ENCODE peak calls at places on chromosomes 16 and 17, in nine cellular contexts. Y is neural progenitor cell, R is Panc1, X is WERI-Rb-1, B is transverse colon, J is suprapubic skin, C is left ventricle myocardium inferior, D is right cardiac atrium, F is IMR-90. W is an unnamed sample. For H3K9me3, the result is how much of the 10 kb centered on the place peaks cover.

GRCh38 chr17:38885728-38886642 is 16.1 kb downstream of the LASP1 start:
- DNase-seq in Y (peak), R (no peak), X (peak), B (no peak), J (no peak), C (no peak), D (peak), F (peak), W (no peak)

GRCh38 chr17:10198509-10199249 is at the start of gene GAS7:
- DNase-seq in Y (peak), R (no peak), X (peak), B (peak), J (peak), C (peak), D (peak), F (peak), W (peak)

GRCh38 chr16:27330542-27330941 is 16.8 kb downstream of the IL4R start:
- DNase-seq in Y (no peak), R (no peak), X (no peak), B (peak), J (peak), C (peak), D (peak), F (peak), W (peak)

GRCh38 chr17:68378202-68379149 is 78.8 kb downstream of the WIPI1 start:
- DNase-seq in Y (peak), R (no peak), X (no peak), B (peak), J (peak), C (peak), D (peak), F (peak), W (peak)

GRCh38 chr16:77220427-77220826 is 21.2 kb downstream of the SYCE1L start:
- DNase-seq in Y (no peak), R (no peak), X (no peak), B (no peak), J (no peak), C (no peak), D (no peak), F (no peak), W (no peak)

GRCh38 chr16:83344014-83344413 is 463.8 kb upstream of the HSBP1 start:
- DNase-seq in Y (no peak), R (no peak), X (no peak), B (no peak), J (no peak), C (no peak), D (no peak), F (peak), W (no peak)

GRCh38 chr16:57531635-57532220 is 4.6 kb downstream of the CCDC102A start:
- DNase-seq in Y (no peak), R (no peak), X (peak), B (no peak), J (peak), C (no peak), D (peak), F (no peak), W (no peak)

GRCh38 chr17:61218438-61218837 is 181.2 kb upstream of the TBX2 start:
- DNase-seq in Y (no peak), R (peak), X (no peak), B (no peak), J (no peak), C (no peak), D (no peak), F (peak), W (no peak)

GRCh38 chr16:48146710-48147109 is 9.1 kb downstream of the ABCC12 start:
- DNase-seq in Y (no peak), R (no peak), X (no peak), B (no peak), J (peak), C (no peak), D (no peak), F (no peak), W (no peak)

GRCh38 chr16:84314814-84315213 is 20.1 kb downstream of the WFDC1 start:
- DNase-seq in Y (no peak), R (no peak), X (no peak), B (no peak), J (no peak), C (no peak), D (no peak), F (peak), W (no peak)

GRCh38 chr17:17752822-17753448 is 71.7 kb downstream of the RAI1 start:
- DNase-seq in Y (no peak), R (no peak), X (no peak), B (no peak), J (no peak), C (no peak), D (no peak), F (no peak), W (no peak)

GRCh38 chr17:50201226-50201854 is at the start of gene COL1A1:
- DNase-seq in Y (peak), R (no peak), X (no peak), B (peak), J (peak), C (peak), D (peak), F (peak), W (no peak)

GRCh38 chr16:47069841-47070584 is 73.7 kb downstream of the NETO2 start:
- DNase-seq in Y (no peak), R (no peak), X (no peak), B (no peak), J (no peak), C (no peak), D (no peak), F (no peak), W (no peak)

GRCh38 chr16:23889189-23889588 is 53.4 kb downstream of the PRKCB start:
- DNase-seq in Y (no peak), R (no peak), X (no peak), B (no peak), J (no peak), C (no peak), D (no peak), F (no peak), W (no peak)

GRCh38 chr17:45035848-45036247 is 15.6 kb downstream of the DCAKD start:
- DNase-seq in Y (no peak), R (no peak), X (no peak), B (no peak), J (no peak), C (no peak), D (no peak), F (no peak), W (no peak)

GRCh38 chr17:77839324-77840155 is 119.0 kb upstream of the TNRC6C start:
- DNase-seq in Y (no peak), R (no peak), X (no peak), B (peak), J (no peak), C (peak), D (no peak), F (no peak), W (no peak)

GRCh38 chr17:73594025-73594424 is 50.2 kb downstream of the SDK2 start:
- DNase-seq in Y (peak), R (no peak), X (no peak), B (no peak), J (no peak), C (no peak), D (no peak), F (no peak), W (no peak)

GRCh38 chr17:81537343-81537855 is 9.2 kb downstream of the FSCN2 start:
- DNase-seq in Y (peak), R (no peak), X (peak), B (peak), J (no peak), C (no peak), D (peak), F (no peak), W (peak)

GRCh38 chr17:42519546-42520444 is 16.2 kb upstream of the NAGLU start:
- DNase-seq in Y (peak), R (peak), X (no peak), B (peak), J (peak), C (peak), D (peak), F (peak), W (peak)

GRCh38 chr17:76272541-76273434 is 7.6 kb downstream of the UBALD2 start:
- DNase-seq in Y (no peak), R (no peak), X (no peak), B (no peak), J (no peak), C (no peak), D (peak), F (no peak), W (peak)

DNA sequence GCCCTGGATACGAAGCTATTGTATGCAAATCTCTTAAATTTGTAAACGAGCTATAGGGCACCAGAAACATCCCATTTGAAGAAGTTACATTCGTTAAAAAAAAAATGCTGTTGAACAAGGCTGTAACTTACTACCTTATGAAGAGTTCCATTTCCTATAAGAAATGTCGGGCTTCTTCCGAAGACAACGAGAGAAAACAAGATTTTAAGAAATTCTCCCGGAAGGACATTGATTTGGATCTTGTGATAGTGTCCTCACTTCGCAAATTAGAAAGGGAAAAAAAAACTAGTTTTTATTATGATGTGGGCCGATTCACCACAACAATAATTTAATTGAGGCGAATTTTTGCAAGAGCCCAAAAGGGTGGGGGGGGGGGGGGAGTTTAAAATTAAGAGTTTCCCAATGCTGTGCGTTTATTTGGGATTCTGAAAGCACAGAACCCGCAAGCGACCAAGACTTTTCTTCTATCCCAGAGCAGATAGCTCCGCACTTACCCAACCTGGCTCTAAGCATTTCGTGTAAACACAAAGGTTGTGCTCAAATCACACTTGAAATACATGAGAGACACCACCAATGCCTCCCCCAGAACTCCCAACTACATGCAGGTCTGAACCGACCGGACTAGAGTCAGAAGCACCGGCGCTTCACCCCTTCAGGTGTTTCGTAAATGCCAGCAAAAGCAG is 1.4 kb upstream of the SOX9 start:
- DNase-seq in Y (no peak), R (no peak), X (no peak), B (no peak), J (no peak), C (no peak), D (no peak), F (no peak), W (no peak)
- H3K9me3 ChIP-seq in Y (under half), R (under half), X (under half), B (under half), J (under half), C (under half), D (under half), F (under half), W (under half)

GRCh38 chr16:88816736-88817535 is 5.2 kb upstream of the APRT start:
- DNase-seq in Y (no peak), R (no peak), X (no peak), B (no peak), J (no peak), C (no peak), D (no peak), F (no peak), W (no peak)
- H3K9me3 ChIP-seq in Y (under half), R (under half), X (under half), B (under half), J (under half), C (under half), D (under half), F (under half), W (under half)

GRCh38 chr17:36999475-36999874 is 50.7 kb downstream of the AATF start:
- DNase-seq in Y (no peak), R (no peak), X (no peak), B (no peak), J (no peak), C (no peak), D (no peak), F (no peak), W (no peak)
- H3K9me3 ChIP-seq in Y (under half), R (under half), X (under half), B (under half), J (under half), C (under half), D (under half), F (under half), W (under half)

GRCh38 chr17:82948081-82948511 is 108.3 kb upstream of the ZNF750 start:
- DNase-seq in Y (no peak), R (no peak), X (no peak), B (peak), J (no peak), C (peak), D (peak), F (no peak), W (no peak)

GRCh38 chr17:82943751-82944150 is 103.9 kb upstream of the ZNF750 start:
- DNase-seq in Y (no peak), R (no peak), X (no peak), B (no peak), J (no peak), C (peak), D (peak), F (no peak), W (no peak)

GRCh38 chr17:82944990-82945389 is 105.2 kb upstream of the ZNF750 start:
- DNase-seq in Y (no peak), R (no peak), X (no peak), B (no peak), J (no peak), C (no peak), D (no peak), F (no peak), W (no peak)

GRCh38 chr17:82943339-82943738 is 103.5 kb upstream of the ZNF750 start:
- DNase-seq in Y (no peak), R (no peak), X (no peak), B (no peak), J (no peak), C (peak), D (no peak), F (no peak), W (peak)

GRCh38 chr17:82946081-82946480 is 106.3 kb upstream of the ZNF750 start:
- DNase-seq in Y (no peak), R (no peak), X (no peak), B (no peak), J (no peak), C (no peak), D (no peak), F (no peak), W (no peak)
- H3K9me3 ChIP-seq in Y (under half), R (under half), X (half or more), B (under half), J (under half), C (under half), D (under half), F (half or more), W (under half)

GRCh38 chr16:16881771-16882170 is 502.8 kb downstream of the NPIPA7 start:
- DNase-seq in Y (peak), R (no peak), X (peak), B (no peak), J (no peak), C (no peak), D (no peak), F (no peak), W (no peak)
- H3K9me3 ChIP-seq in Y (under half), R (under half), X (under half), B (under half), J (under half), C (under half), D (under half), F (under half), W (under half)

DNA sequence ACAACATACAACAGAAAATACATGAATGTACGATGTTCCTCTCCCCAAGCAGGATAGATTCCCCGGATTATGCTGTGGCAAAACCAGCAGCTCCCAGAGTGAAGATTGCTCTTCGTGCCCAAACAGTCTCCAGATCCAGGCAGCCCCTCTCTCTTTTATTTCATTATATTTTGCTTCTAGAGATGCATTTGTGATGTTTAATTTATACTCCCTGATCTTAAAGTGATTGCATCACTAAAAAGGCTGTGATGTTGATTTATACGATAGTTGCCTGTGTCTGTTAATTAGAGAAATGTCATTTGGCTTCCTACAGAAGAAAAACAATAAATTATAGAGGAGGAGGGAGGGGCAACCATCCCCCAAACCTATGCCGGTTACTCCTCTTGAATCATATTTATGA is 615.3 kb downstream of the TOX3 start:
- DNase-seq in Y (no peak), R (no peak), X (no peak), B (no peak), J (no peak), C (no peak), D (no peak), F (no peak), W (no peak)
- H3K9me3 ChIP-seq in Y (under half), R (under half), X (under half), B (under half), J (under half), C (under half), D (under half), F (under half), W (under half)

DNA sequence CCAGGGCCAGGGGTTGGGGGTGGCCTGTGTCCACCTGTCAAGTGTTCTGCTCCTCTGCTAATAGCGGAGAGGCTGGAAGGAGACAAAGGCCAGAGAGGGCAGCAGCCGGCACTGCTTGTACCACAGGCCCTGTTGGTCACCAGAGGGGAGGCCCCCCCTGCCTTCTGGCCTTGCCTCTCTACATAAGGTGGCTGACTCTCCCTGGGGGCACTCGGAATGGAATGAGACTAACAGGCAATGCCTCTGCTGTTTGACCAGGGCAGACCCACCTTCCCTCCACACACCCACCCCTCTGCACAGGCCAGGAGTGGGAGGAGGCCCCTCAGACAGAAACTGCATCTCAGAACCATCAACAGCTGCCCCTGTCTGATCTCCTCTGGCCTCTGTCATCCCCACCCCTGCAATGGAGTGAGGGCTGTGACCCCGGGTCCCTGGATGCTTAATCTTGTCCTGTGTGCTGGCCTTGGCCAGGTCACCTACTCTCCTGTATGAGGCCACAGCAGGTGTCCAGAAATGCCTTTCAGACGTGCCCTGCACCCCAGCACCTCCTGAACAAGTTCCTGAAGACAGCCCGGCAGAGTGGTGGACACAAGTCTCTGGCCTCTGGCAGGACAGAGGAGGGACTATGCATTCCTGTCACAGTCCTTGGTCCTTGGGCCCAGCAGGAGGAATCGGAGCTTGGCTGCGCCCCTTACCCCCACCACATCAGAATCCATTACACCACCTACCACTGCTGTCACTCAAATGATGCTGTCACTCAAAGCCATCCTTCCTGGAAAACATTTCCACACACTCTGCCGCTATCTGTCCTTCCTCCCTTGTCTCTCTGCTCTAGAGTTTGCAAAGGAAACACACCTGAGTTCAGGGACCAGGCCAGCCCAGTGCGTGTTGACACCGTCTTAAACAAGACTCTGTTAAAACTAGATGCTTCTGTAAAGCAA is 107.5 kb upstream of the ZNF750 start:
- DNase-seq in Y (no peak), R (no peak), X (no peak), B (no peak), J (no peak), C (peak), D (peak), F (no peak), W (peak)
- H3K9me3 ChIP-seq in Y (under half), R (under half), X (half or more), B (under half), J (under half), C (under half), D (under half), F (half or more), W (under half)

DNA sequence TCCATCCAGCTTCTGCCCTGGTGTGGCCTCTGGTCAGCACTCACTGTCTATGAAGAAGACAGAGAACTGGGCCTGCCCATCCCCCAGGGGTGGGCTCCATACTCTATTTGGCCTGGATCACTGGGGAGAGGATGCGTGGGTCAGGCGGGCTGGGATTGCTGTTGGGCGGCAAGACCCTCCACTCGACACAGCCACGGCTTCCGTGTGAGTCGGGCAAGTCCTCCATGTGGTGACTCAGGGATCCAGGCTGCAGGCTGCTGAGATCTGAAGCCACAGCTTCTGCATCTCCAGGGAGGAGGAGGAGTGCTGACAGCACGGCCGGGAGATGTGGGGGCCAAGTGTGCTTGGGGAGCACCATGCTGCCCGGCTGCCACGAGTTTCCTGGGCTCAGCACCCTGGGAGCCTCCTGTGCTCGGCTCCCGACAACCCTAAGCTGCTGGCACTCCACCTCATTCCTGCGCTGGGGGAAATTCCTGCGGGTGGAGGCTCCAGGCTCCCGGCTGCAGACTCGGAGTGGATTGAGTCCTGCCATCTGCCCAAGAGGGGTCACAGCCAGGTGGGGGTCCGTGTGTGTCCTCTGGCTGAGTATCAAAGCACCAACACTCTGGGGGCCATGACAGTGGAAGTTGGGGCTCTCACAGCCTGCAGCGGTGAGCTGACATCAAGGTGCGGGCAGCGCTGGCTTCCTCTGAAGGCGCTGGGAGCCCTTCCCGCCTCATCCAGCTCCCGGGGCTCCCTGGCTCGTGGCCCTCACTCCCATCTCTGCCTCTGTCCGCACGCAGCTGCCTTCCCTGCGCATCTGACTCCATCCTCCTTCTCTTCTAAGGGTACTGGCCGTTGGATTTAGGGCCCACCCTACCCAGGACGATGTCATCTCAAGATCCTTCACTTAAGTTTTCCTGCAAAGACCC is 24.4 kb upstream of the CBFA2T3 start:
- DNase-seq in Y (peak), R (no peak), X (no peak), B (no peak), J (no peak), C (no peak), D (peak), F (no peak), W (no peak)
- H3K9me3 ChIP-seq in Y (under half), R (under half), X (under half), B (under half), J (under half), C (under half), D (under half), F (under half), W (under half)

W was measured in Peyer's patch.